ENCODE peak calls at places on chromosome 13, in seven cellular contexts. One of them, this sample, is unnamed.

GRCh38 chr13:40440990-40441820 is 225.2 kb downstream of the FOXO1 start:
- DNase-seq in astrocyte of the cerebellum: peak
- DNase-seq in H4: peak
- DNase-seq in hepatic stellate cell: no peak
- DNase-seq in activated T-cell treated with anti-CD3 and anti-CD28 coated beads for 1 hour: no peak
- DNase-seq in T-helper 9 cell: no peak
- DNase-seq in stimulated activated CD4-positive, alpha-beta T cell treated with anti-CD3 and anti-CD28 coated beads, Interleukin-4, amount 100 ng/mL, for 24 hours: no peak
- DNase-seq in this sample: no peak

GRCh38 chr13:42333613-42334328 is 61.8 kb downstream of the AKAP11 start:
- DNase-seq in astrocyte of the cerebellum: peak
- DNase-seq in hepatic stellate cell: peak
- DNase-seq in activated T-cell treated with anti-CD3 and anti-CD28 coated beads for 1 hour: no peak
- DNase-seq in T-helper 9 cell: no peak
- DNase-seq in H4: peak
- DNase-seq in stimulated activated CD4-positive, alpha-beta T cell treated with anti-CD3 and anti-CD28 coated beads, Interleukin-4, amount 100 ng/mL, for 24 hours: no peak
- DNase-seq in this sample: no peak

GRCh38 chr13:109989155-109989554 is 202.8 kb upstream of the IRS2 start:
- DNase-seq in T-helper 9 cell: no peak
- DNase-seq in activated T-cell treated with anti-CD3 and anti-CD28 coated beads for 1 hour: no peak
- DNase-seq in hepatic stellate cell: peak
- DNase-seq in astrocyte of the cerebellum: peak
- DNase-seq in H4: no peak
- DNase-seq in stimulated activated CD4-positive, alpha-beta T cell treated with anti-CD3 and anti-CD28 coated beads, Interleukin-4, amount 100 ng/mL, for 24 hours: no peak
- DNase-seq in this sample: no peak

GRCh38 chr13:113628291-113629270 is 29.4 kb downstream of the ATP4B start:
- DNase-seq in astrocyte of the cerebellum: no peak
- DNase-seq in stimulated activated CD4-positive, alpha-beta T cell treated with anti-CD3 and anti-CD28 coated beads, Interleukin-4, amount 100 ng/mL, for 24 hours: no peak
- DNase-seq in T-helper 9 cell: no peak
- DNase-seq in hepatic stellate cell: no peak
- DNase-seq in activated T-cell treated with anti-CD3 and anti-CD28 coated beads for 1 hour: no peak
- DNase-seq in H4: no peak
- DNase-seq in this sample: peak

GRCh38 chr13:73261739-73262216 is 203.0 kb downstream of the KLF5 start:
- DNase-seq in hepatic stellate cell: no peak
- DNase-seq in astrocyte of the cerebellum: no peak
- DNase-seq in H4: no peak
- DNase-seq in stimulated activated CD4-positive, alpha-beta T cell treated with anti-CD3 and anti-CD28 coated beads, Interleukin-4, amount 100 ng/mL, for 24 hours: no peak
- DNase-seq in activated T-cell treated with anti-CD3 and anti-CD28 coated beads for 1 hour: no peak
- DNase-seq in T-helper 9 cell: no peak
- DNase-seq in this sample: no peak

GRCh38 chr13:113089693-113090414 is 15.7 kb upstream of the F7 start:
- DNase-seq in astrocyte of the cerebellum: no peak
- DNase-seq in activated T-cell treated with anti-CD3 and anti-CD28 coated beads for 1 hour: no peak
- DNase-seq in stimulated activated CD4-positive, alpha-beta T cell treated with anti-CD3 and anti-CD28 coated beads, Interleukin-4, amount 100 ng/mL, for 24 hours: no peak
- DNase-seq in hepatic stellate cell: no peak
- DNase-seq in T-helper 9 cell: no peak
- DNase-seq in H4: no peak
- DNase-seq in this sample: no peak

GRCh38 chr13:36006347-36006746 is 124.8 kb downstream of the DCLK1 start:
- DNase-seq in hepatic stellate cell: no peak
- DNase-seq in astrocyte of the cerebellum: peak
- DNase-seq in H4: peak
- DNase-seq in T-helper 9 cell: no peak
- DNase-seq in activated T-cell treated with anti-CD3 and anti-CD28 coated beads for 1 hour: no peak
- DNase-seq in stimulated activated CD4-positive, alpha-beta T cell treated with anti-CD3 and anti-CD28 coated beads, Interleukin-4, amount 100 ng/mL, for 24 hours: no peak
- DNase-seq in this sample: no peak

GRCh38 chr13:39588384-39588783 is 14.6 kb downstream of the LHFPL6 start:
- DNase-seq in hepatic stellate cell: no peak
- DNase-seq in T-helper 9 cell: no peak
- DNase-seq in activated T-cell treated with anti-CD3 and anti-CD28 coated beads for 1 hour: no peak
- DNase-seq in astrocyte of the cerebellum: no peak
- DNase-seq in stimulated activated CD4-positive, alpha-beta T cell treated with anti-CD3 and anti-CD28 coated beads, Interleukin-4, amount 100 ng/mL, for 24 hours: no peak
- DNase-seq in H4: no peak
- DNase-seq in this sample: no peak

GRCh38 chr13:67277581-67277980 is 47.4 kb upstream of the PCDH9 start:
- DNase-seq in hepatic stellate cell: no peak
- DNase-seq in astrocyte of the cerebellum: no peak
- DNase-seq in activated T-cell treated with anti-CD3 and anti-CD28 coated beads for 1 hour: no peak
- DNase-seq in T-helper 9 cell: no peak
- DNase-seq in H4: no peak
- DNase-seq in stimulated activated CD4-positive, alpha-beta T cell treated with anti-CD3 and anti-CD28 coated beads, Interleukin-4, amount 100 ng/mL, for 24 hours: no peak
- DNase-seq in this sample: no peak

GRCh38 chr13:106088094-106088493 is 447.4 kb downstream of the EFNB2 start:
- DNase-seq in H4: no peak
- DNase-seq in T-helper 9 cell: no peak
- DNase-seq in activated T-cell treated with anti-CD3 and anti-CD28 coated beads for 1 hour: no peak
- DNase-seq in hepatic stellate cell: no peak
- DNase-seq in stimulated activated CD4-positive, alpha-beta T cell treated with anti-CD3 and anti-CD28 coated beads, Interleukin-4, amount 100 ng/mL, for 24 hours: no peak
- DNase-seq in astrocyte of the cerebellum: peak
- DNase-seq in this sample: no peak

This sample was measured in suprapubic skin.